ENCODE peak calls at places on chromosomes 2 and 18, in eight cellular contexts. Y is sciatic nerve; G is Right ventricle myocardium inferior; C is upper lobe of right lung; R is heart left ventricle; F is mucosa of descending colon; S is effector memory CD8-positive, alpha-beta T cell; P is stimulated activated naive CD8-positive, alpha-beta T cell treated with anti-CD3 and anti-CD28 coated beads, Interleukin-15, amount 100 ng/mL, for 72 hours. U is an unnamed sample.

GRCh38 chr2:23628926-23629325 is 243.9 kb downstream of the KLHL29 start:
- ATAC-seq in Y (no peak), G (no peak), C (no peak), R (no peak), F (no peak), S (no peak), P (no peak), U (no peak)

GRCh38 chr2:34789162-34789561 is 1190.1 kb upstream of the FAM98A start:
- ATAC-seq in Y (no peak), G (no peak), C (no peak), R (no peak), F (no peak), S (no peak), P (no peak), U (no peak)

GRCh38 chr2:196538189-196538588 is 101.3 kb upstream of the CCDC150 start:
- ATAC-seq in Y (no peak), G (peak; percentile 87), C (no peak), R (peak; percentile 88), F (no peak), S (no peak), P (no peak), U (no peak)

GRCh38 chr2:178846458-178846802 is 39.2 kb upstream of the TTN start:
- ATAC-seq in Y (no peak), G (no peak), C (no peak), R (no peak), F (no peak), S (no peak), P (no peak), U (no peak)

GRCh38 chr18:32438173-32438572 is 32.5 kb downstream of the GAREM1 start:
- ATAC-seq in Y (peak; percentile 44), G (peak; percentile 88), C (no peak), R (peak; percentile 90), F (peak; percentile 31), S (no peak), P (no peak), U (no peak)

GRCh38 chr18:77622009-77622692 is 372.5 kb downstream of the GALR1 start:
- ATAC-seq in Y (peak; percentile 68), G (no peak), C (peak; percentile 25), R (peak; percentile 16), F (no peak), S (peak; percentile 82), P (peak; percentile 63), U (no peak)

GRCh38 chr2:47195149-47195548 is 40.0 kb upstream of the STPG4 start:
- ATAC-seq in Y (no peak), G (no peak), C (no peak), R (peak; percentile 41), F (peak; percentile 69), S (no peak), P (peak; percentile 50), U (no peak)

GRCh38 chr2:96773922-96774321 is 13.2 kb downstream of the CNNM4 start:
- ATAC-seq in Y (no peak), G (no peak), C (peak; percentile 37), R (no peak), F (peak; percentile 33), S (peak; percentile 83), P (peak; percentile 83), U (no peak)

GRCh38 chr2:27737676-27738348 is 33.7 kb upstream of the MRPL33 start:
- ATAC-seq in Y (no peak), G (no peak), C (peak; percentile 7), R (peak; percentile 50), F (peak; percentile 52), S (no peak), P (no peak), U (peak; percentile 27)

GRCh38 chr2:26011990-26012856 is 21.7 kb upstream of the RAB10 start:
- ATAC-seq in Y (peak; percentile 23), G (peak; percentile 84), C (peak; percentile 87), R (peak; percentile 96), F (peak; percentile 74), S (no peak), P (no peak), U (peak; percentile 41)

GRCh38 chr2:171652411-171652775 is 34.9 kb upstream of the DYNC1I2 start:
- ATAC-seq in Y (no peak), G (no peak), C (no peak), R (no peak), F (no peak), S (no peak), P (no peak), U (no peak)

GRCh38 chr2:109242654-109243331 is 113.8 kb downstream of the SH3RF3 start:
- ATAC-seq in Y (peak; percentile 81), G (peak; percentile 79), C (peak; percentile 79), R (peak; percentile 52), F (peak; percentile 28), S (no peak), P (no peak), U (peak; percentile 90)

GRCh38 chr2:180258579-180258978 is 251.5 kb upstream of the CWC22 start:
- ATAC-seq in Y (no peak), G (no peak), C (no peak), R (no peak), F (no peak), S (no peak), P (no peak), U (no peak)

GRCh38 chr2:204849887-204850286 is 304.6 kb downstream of the PARD3B start:
- ATAC-seq in Y (no peak), G (no peak), C (no peak), R (no peak), F (no peak), S (no peak), P (no peak), U (no peak)

GRCh38 chr2:150878347-150878746 is 383.3 kb downstream of the RBM43 start:
- ATAC-seq in Y (peak; percentile 32), G (no peak), C (no peak), R (no peak), F (no peak), S (no peak), P (no peak), U (no peak)

GRCh38 chr2:237968048-237968862 is 1.4 kb downstream of the UBE2F start:
- ATAC-seq in Y (peak; percentile 75), G (peak; percentile 43), C (peak; percentile 63), R (peak; percentile 50), F (peak; percentile 44), S (peak; percentile 12), P (peak; percentile 65), U (peak; percentile 27)

GRCh38 chr2:79162801-79163200 is 3.2 kb upstream of the REG3A start:
- ATAC-seq in Y (no peak), G (no peak), C (no peak), R (no peak), F (no peak), S (no peak), P (no peak), U (no peak)

GRCh38 chr2:65136253-65136652 is 6.3 kb upstream of the RAB1A start:
- ATAC-seq in Y (peak; percentile 53), G (no peak), C (peak; percentile 55), R (no peak), F (no peak), S (no peak), P (no peak), U (no peak)

GRCh38 chr18:48161911-48162698 is 231.6 kb upstream of the SMAD2 start:
- ATAC-seq in Y (no peak), G (no peak), C (peak; percentile 46), R (peak; percentile 56), F (peak; percentile 60), S (peak; percentile 60), P (peak; percentile 64), U (peak; percentile 40)

GRCh38 chr2:169838743-169839489 is 11.7 kb downstream of the UBR3 start:
- ATAC-seq in Y (no peak), G (peak; percentile 68), C (no peak), R (peak; percentile 66), F (no peak), S (no peak), P (no peak), U (no peak)

GRCh38 chr2:84942964-84943421 is 28.0 kb upstream of the KCMF1 start:
- ATAC-seq in Y (no peak), G (no peak), C (no peak), R (no peak), F (no peak), S (no peak), P (peak; percentile 4), U (no peak)

GRCh38 chr2:186575856-186576255 is 14.0 kb upstream of the ITGAV start:
- ATAC-seq in Y (no peak), G (no peak), C (no peak), R (no peak), F (no peak), S (no peak), P (no peak), U (no peak)

GRCh38 chr2:44833123-44834069 is 108.1 kb upstream of the SIX3 start:
- ATAC-seq in Y (no peak), G (no peak), C (no peak), R (no peak), F (no peak), S (no peak), P (peak; percentile 44), U (no peak)

GRCh38 chr18:73520229-73520628 is 627.4 kb downstream of the FBXO15 start:
- ATAC-seq in Y (no peak), G (no peak), C (peak; percentile 29), R (no peak), F (no peak), S (no peak), P (no peak), U (no peak)

GRCh38 chr2:74549685-74549971 is 4.1 kb downstream of the LOXL3 start:
- ATAC-seq in Y (no peak), G (no peak), C (peak; percentile 27), R (no peak), F (no peak), S (no peak), P (no peak), U (no peak)

GRCh38 chr2:37084797-37085196 is 479 bp downstream of the GPATCH11 start:
- ATAC-seq in Y (no peak), G (no peak), C (no peak), R (no peak), F (no peak), S (peak; percentile 4), P (no peak), U (no peak)

GRCh38 chr2:203869610-203870042 is 2.1 kb downstream of the CTLA4 start:
- ATAC-seq in Y (no peak), G (no peak), C (peak; percentile 19), R (no peak), F (peak; percentile 58), S (peak; percentile 87), P (peak; percentile 59), U (no peak)

GRCh38 chr2:235135990-235136561 is 184.3 kb downstream of the SH3BP4 start:
- ATAC-seq in Y (peak; percentile 84), G (peak; percentile 80), C (peak; percentile 91), R (peak; percentile 96), F (peak; percentile 96), S (no peak), P (peak; percentile 46), U (peak; percentile 77)

GRCh38 chr2:176291768-176292393 is 22.6 kb downstream of the MTX2 start:
- ATAC-seq in Y (no peak), G (peak; percentile 63), C (peak; percentile 39), R (peak; percentile 68), F (peak; percentile 85), S (no peak), P (peak; percentile 95), U (no peak)

GRCh38 chr2:42978887-42979415 is 186.6 kb upstream of the HAAO start:
- ATAC-seq in Y (no peak), G (no peak), C (no peak), R (no peak), F (peak; percentile 13), S (no peak), P (no peak), U (no peak)

GRCh38 chr18:49959176-49959575 is 145.8 kb upstream of the ACAA2 start:
- ATAC-seq in Y (no peak), G (no peak), C (no peak), R (no peak), F (no peak), S (peak; percentile 84), P (peak; percentile 91), U (no peak)

GRCh38 chr2:219440388-219441256 is 6.0 kb downstream of the SPEG start:
- ATAC-seq in Y (no peak), G (no peak), C (no peak), R (no peak), F (no peak), S (no peak), P (no peak), U (no peak)

GRCh38 chr2:200850512-200851256 is 13.8 kb downstream of the CLK1 start:
- ATAC-seq in Y (no peak), G (peak; percentile 37), C (no peak), R (peak; percentile 44), F (no peak), S (peak; percentile 11), P (peak; percentile 29), U (no peak)

GRCh38 chr2:30978044-30978443 is 160.2 kb downstream of the GALNT14 start:
- ATAC-seq in Y (no peak), G (no peak), C (no peak), R (no peak), F (no peak), S (no peak), P (no peak), U (no peak)

U was measured in gastroesophageal sphincter.